ENCODE peak calls at places on chromosomes 6 and 20, in seven cellular contexts. V is body of pancreas, W is BE2C, A is psoas muscle, D is kidney, R is endothelial cell of umbilical vein, B is adrenal gland. Z is an unnamed sample.
A peak's percentile ranks its signal among the peaks of the same experiment; 100 is the strongest.

GRCh38 chr6:150352321-150353296 is 16.2 kb upstream of the IYD start:
- DNase-seq in V (no peak), B (no peak), A (no peak), D (no peak), W (no peak), R (no peak), Z (no peak)

GRCh38 chr6:82095091-82095490 is 152.5 kb downstream of the IBTK start:
- DNase-seq in A (no peak), R (no peak), V (no peak), B (no peak), W (no peak), D (no peak), Z (no peak)

GRCh38 chr6:163640641-163641040 is 226.1 kb downstream of the QKI start:
- DNase-seq in A (no peak), B (no peak), V (no peak), D (no peak), R (no peak), W (no peak), Z (no peak)

GRCh38 chr6:25717856-25718740 is 36.4 kb upstream of the SLC17A4 start:
- DNase-seq in A (no peak), B (no peak), D (no peak), R (peak; percentile 48), V (no peak), W (peak; percentile 32), Z (peak; percentile 47)

GRCh38 chr20:6956574-6956973 is 189.1 kb downstream of the BMP2 start:
- DNase-seq in D (no peak), B (no peak), A (no peak), R (peak; percentile 63), V (no peak), W (no peak), Z (no peak)

GRCh38 chr6:166957805-166958076 is 1.4 kb upstream of the RNASET2 start:
- DNase-seq in D (no peak), R (no peak), V (no peak), W (no peak), A (no peak), B (no peak), Z (no peak)

GRCh38 chr6:135180458-135181332 is at the start of gene MYB:
- DNase-seq in V (peak; percentile 47), W (peak; percentile 75), B (no peak), A (peak; percentile 40), D (peak; percentile 75), R (peak; percentile 40), Z (peak; percentile 75)

GRCh38 chr6:133546098-133546497 is 304.9 kb downstream of the EYA4 start:
- DNase-seq in W (no peak), B (no peak), D (no peak), R (no peak), A (no peak), V (no peak), Z (no peak)

GRCh38 chr20:13022401-13023170 is 13.8 kb downstream of the SPTLC3 start:
- DNase-seq in A (no peak), D (no peak), R (peak; percentile 18), V (no peak), W (no peak), B (no peak), Z (no peak)

GRCh38 chr6:158867381-158868121 is 48.4 kb upstream of the EZR start:
- DNase-seq in R (no peak), V (no peak), D (no peak), B (no peak), W (no peak), A (no peak), Z (no peak)

GRCh38 chr6:89413006-89413400 is 930 bp upstream of the RRAGD start:
- DNase-seq in V (peak; percentile 33), B (no peak), R (no peak), A (no peak), D (no peak), W (no peak), Z (no peak)

GRCh38 chr6:24864345-24864744 is 65.6 kb upstream of the ARMH2 start:
- DNase-seq in B (no peak), D (no peak), V (no peak), R (no peak), A (no peak), W (peak; percentile 42), Z (peak; percentile 13)

GRCh38 chr6:80254716-80255115 is 148.2 kb downstream of the BCKDHB start:
- DNase-seq in R (no peak), B (no peak), W (no peak), A (no peak), V (no peak), D (no peak), Z (no peak)

GRCh38 chr6:73738367-73739028 is 42.5 kb downstream of the CD109 start:
- DNase-seq in A (no peak), B (no peak), D (no peak), R (peak; percentile 20), W (no peak), V (no peak), Z (no peak)

GRCh38 chr6:132391391-132392291 is 9.6 kb downstream of the MOXD1 start:
- DNase-seq in W (no peak), B (peak; percentile 68), R (no peak), A (no peak), D (peak; percentile 74), V (peak; percentile 11), Z (peak; percentile 31)

GRCh38 chr6:149212892-149213786 is 104.4 kb upstream of the TAB2 start:
- DNase-seq in W (no peak), A (no peak), D (no peak), V (no peak), B (no peak), R (no peak), Z (no peak)

GRCh38 chr6:163725008-163725941 is 310.8 kb downstream of the QKI start:
- DNase-seq in W (peak; percentile 69), B (no peak), A (no peak), V (no peak), D (no peak), R (no peak), Z (no peak)

GRCh38 chr20:31605902-31606677 is 1.0 kb downstream of the ID1 start:
- DNase-seq in A (peak; percentile 37), D (peak; percentile 83), R (peak; percentile 36), W (peak; percentile 43), V (no peak), B (no peak), Z (peak; percentile 46)

GRCh38 chr6:111741177-111741952 is 131.9 kb downstream of the FYN start:
- DNase-seq in W (no peak), B (no peak), R (no peak), A (no peak), V (no peak), D (no peak), Z (no peak)

GRCh38 chr6:22940571-22941290 is 371.4 kb downstream of the HDGFL1 start:
- DNase-seq in B (no peak), W (peak; percentile 46), V (no peak), A (no peak), D (no peak), R (no peak), Z (no peak)

GRCh38 chr6:143596857-143597256 is 80.9 kb upstream of the PHACTR2 start:
- DNase-seq in B (peak; percentile 88), A (peak; percentile 72), W (no peak), V (no peak), R (no peak), D (no peak), Z (no peak)

GRCh38 chr20:9815662-9816061 is 23.2 kb downstream of the PAK5 start:
- DNase-seq in R (no peak), W (no peak), V (no peak), A (no peak), B (no peak), D (no peak), Z (no peak)

DNA sequence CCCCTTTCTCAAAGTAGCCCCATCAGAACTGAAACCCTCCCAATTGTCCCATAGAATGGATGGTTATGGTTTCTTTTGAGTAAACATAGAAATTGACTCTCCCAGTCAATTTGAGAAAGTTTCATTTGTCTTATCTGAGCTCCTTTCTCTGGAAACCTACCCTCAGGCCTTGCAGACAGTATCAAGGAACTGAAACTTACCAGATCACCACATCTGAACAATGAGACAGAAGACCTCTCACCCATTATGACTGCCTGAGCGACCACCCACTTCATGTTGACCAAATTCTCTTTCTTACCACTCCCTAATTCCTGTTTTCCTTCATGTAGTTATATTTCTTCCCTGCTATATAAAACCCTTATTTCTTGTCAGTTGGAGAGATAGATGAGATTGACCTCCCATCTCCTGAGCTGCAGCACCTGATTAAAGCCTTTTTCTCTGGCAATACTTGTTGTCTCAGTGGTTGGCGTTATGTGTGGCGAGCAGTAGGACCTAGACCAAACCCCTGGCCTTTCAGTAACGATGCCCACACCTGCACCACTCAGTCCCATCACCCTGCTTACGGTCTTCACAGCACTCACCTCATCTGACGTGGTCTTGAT is 138.9 kb downstream of the ZNF217 start:
- DNase-seq in A (no peak), B (no peak), V (no peak), D (no peak), R (no peak), W (no peak), Z (no peak)
- H3K4me1 ChIP-seq in A (no peaks in the 10 kb centered on the region), B (no peaks in the 10 kb centered on the region), V (no peaks in the 10 kb centered on the region), D (no peaks in the 10 kb centered on the region), R (no peaks in the 10 kb centered on the region), W (no peaks in the 10 kb centered on the region), Z (no peaks in the 10 kb centered on the region)

DNA sequence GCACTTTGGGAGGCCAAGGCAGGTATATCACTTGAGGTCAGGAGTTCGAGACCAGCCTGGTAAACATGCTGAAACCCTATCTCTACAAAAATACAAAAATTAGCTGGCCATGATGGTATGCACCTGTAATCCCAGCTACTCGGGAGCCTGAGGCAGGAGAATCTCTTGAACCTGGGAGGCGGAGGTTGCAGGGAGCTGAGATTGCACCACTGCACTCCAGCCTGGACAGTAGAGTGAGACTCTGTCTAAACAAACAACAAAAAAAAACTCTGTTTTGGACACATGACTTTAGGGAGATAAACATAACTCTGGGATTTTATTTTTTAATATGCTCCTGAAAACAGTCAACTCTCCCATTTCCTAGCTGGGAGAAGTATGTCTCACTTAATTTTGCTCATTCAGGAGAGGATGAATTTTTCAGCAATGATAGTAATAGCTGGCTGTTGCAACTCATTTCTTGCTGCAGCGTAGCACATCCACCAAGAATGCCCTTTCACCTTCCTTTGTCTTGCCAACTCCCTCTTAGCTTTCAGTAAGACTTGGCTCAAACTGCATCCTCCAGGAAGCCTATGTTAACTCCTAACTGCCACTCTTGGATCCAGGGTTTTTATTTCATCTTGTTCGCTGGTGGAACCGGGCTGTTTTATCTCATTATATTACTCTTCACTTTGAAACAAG is 24.3 kb downstream of the TOP1 start:
- DNase-seq in V (no peak), D (no peak), B (peak; percentile 62), A (no peak), R (peak; percentile 64), W (no peak), Z (no peak)
- H3K4me1 ChIP-seq in V (peaks cover 80% of the 10 kb centered on the region), D (peaks cover 35% of the 10 kb centered on the region), B (peaks cover 88% of the 10 kb centered on the region), A (peaks cover 84% of the 10 kb centered on the region), R (peaks cover 40% of the 10 kb centered on the region), W (peaks cover 31% of the 10 kb centered on the region), Z (peaks cover 27% of the 10 kb centered on the region)

DNA sequence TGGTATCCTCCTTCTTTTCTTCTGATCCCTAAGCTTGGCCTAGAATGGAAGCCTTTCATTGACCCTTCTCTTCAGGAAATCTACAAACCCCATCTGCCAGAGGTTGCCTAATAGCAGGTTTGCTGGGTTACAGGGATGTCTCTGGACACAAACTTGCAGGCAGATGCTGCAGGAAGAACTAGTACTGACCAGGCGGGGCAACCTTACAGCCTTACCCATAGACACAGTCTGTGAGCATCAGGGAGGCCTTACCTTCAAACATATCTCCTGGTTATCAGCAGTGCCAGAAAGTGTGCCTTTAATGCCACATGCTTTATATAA is 2.6 kb downstream of the SCUBE3 start:
- DNase-seq in R (no peak), V (no peak), W (no peak), D (no peak), A (no peak), B (no peak), Z (no peak)
- H3K4me1 ChIP-seq in R (peaks cover 5% of the 10 kb centered on the region), V (peaks cover 17% of the 10 kb centered on the region), W (no peaks in the 10 kb centered on the region), D (no peaks in the 10 kb centered on the region), A (peaks cover 15% of the 10 kb centered on the region), B (peaks cover 20% of the 10 kb centered on the region), Z (peaks cover 25% of the 10 kb centered on the region)

GRCh38 chr6:31776961-31777666 is at the start of gene VWA7:
- DNase-seq in R (peak; percentile 35), W (peak; percentile 68), V (peak; percentile 75), B (peak; percentile 80), A (peak; percentile 73), D (peak; percentile 96), Z (peak; percentile 45)
- H3K4me1 ChIP-seq in R (peaks cover 4% of the 10 kb centered on the region), W (peaks cover 10% of the 10 kb centered on the region), V (peaks cover 23% of the 10 kb centered on the region), B (peaks cover 8% of the 10 kb centered on the region), A (peaks cover 17% of the 10 kb centered on the region), D (no peaks in the 10 kb centered on the region), Z (peaks cover 3% of the 10 kb centered on the region)